ENCODE peak calls at places on chromosomes 1 and 21, in seven cellular contexts. One of them, this sample, is unnamed.

GRCh38 chr1:59446257-59446901 is 149.5 kb downstream of the FGGY start:
- DNase-seq in cardiac muscle cell: peak
- DNase-seq in kidney: no peak
- DNase-seq in uterus: peak
- DNase-seq in IMR-90: peak
- DNase-seq in SK-N-SH: peak
- DNase-seq in psoas muscle: no peak
- DNase-seq in this sample: peak

GRCh38 chr1:50493710-50494109 is 70.5 kb upstream of the DMRTA2 start:
- DNase-seq in cardiac muscle cell: no peak
- DNase-seq in kidney: no peak
- DNase-seq in uterus: no peak
- DNase-seq in IMR-90: no peak
- DNase-seq in SK-N-SH: no peak
- DNase-seq in psoas muscle: no peak
- DNase-seq in this sample: no peak

GRCh38 chr21:40054403-40054802 is 187.2 kb downstream of the PCP4 start:
- DNase-seq in cardiac muscle cell: no peak
- DNase-seq in kidney: peak
- DNase-seq in uterus: peak
- DNase-seq in IMR-90: no peak
- DNase-seq in SK-N-SH: no peak
- DNase-seq in psoas muscle: no peak
- DNase-seq in this sample: no peak

GRCh38 chr1:240598602-240599001 is 13.4 kb downstream of the GREM2 start:
- DNase-seq in cardiac muscle cell: no peak
- DNase-seq in kidney: no peak
- DNase-seq in uterus: no peak
- DNase-seq in IMR-90: no peak
- DNase-seq in SK-N-SH: no peak
- DNase-seq in psoas muscle: no peak
- DNase-seq in this sample: no peak

GRCh38 chr1:168089979-168090337 is 46.8 kb downstream of the GPR161 start:
- DNase-seq in cardiac muscle cell: no peak
- DNase-seq in kidney: no peak
- DNase-seq in uterus: no peak
- DNase-seq in IMR-90: no peak
- DNase-seq in SK-N-SH: no peak
- DNase-seq in psoas muscle: no peak
- DNase-seq in this sample: no peak

GRCh38 chr1:161763522-161764098 is 2.5 kb upstream of the ATF6 start:
- DNase-seq in cardiac muscle cell: no peak
- DNase-seq in kidney: no peak
- DNase-seq in uterus: no peak
- DNase-seq in IMR-90: no peak
- DNase-seq in SK-N-SH: peak
- DNase-seq in psoas muscle: no peak
- DNase-seq in this sample: no peak

GRCh38 chr21:45622416-45623097 is 21.0 kb upstream of the PCBP3 start:
- DNase-seq in cardiac muscle cell: no peak
- DNase-seq in kidney: no peak
- DNase-seq in uterus: no peak
- DNase-seq in IMR-90: no peak
- DNase-seq in SK-N-SH: no peak
- DNase-seq in psoas muscle: no peak
- DNase-seq in this sample: no peak

GRCh38 chr1:10608690-10609089 is 133.9 kb downstream of the PEX14 start:
- DNase-seq in cardiac muscle cell: no peak
- DNase-seq in kidney: no peak
- DNase-seq in uterus: no peak
- DNase-seq in IMR-90: no peak
- DNase-seq in SK-N-SH: no peak
- DNase-seq in psoas muscle: no peak
- DNase-seq in this sample: no peak

GRCh38 chr1:244645414-244645813 is 7.5 kb upstream of the DESI2 start:
- DNase-seq in cardiac muscle cell: no peak
- DNase-seq in kidney: no peak
- DNase-seq in uterus: no peak
- DNase-seq in IMR-90: no peak
- DNase-seq in SK-N-SH: no peak
- DNase-seq in psoas muscle: no peak
- DNase-seq in this sample: no peak

GRCh38 chr21:39087238-39087975 is 95.8 kb downstream of the PSMG1 start:
- DNase-seq in cardiac muscle cell: no peak
- DNase-seq in kidney: no peak
- DNase-seq in uterus: no peak
- DNase-seq in IMR-90: no peak
- DNase-seq in SK-N-SH: no peak
- DNase-seq in psoas muscle: peak
- DNase-seq in this sample: no peak

GRCh38 chr21:27067226-27067625 is 100.3 kb upstream of the ADAMTS5 start:
- DNase-seq in cardiac muscle cell: no peak
- DNase-seq in kidney: no peak
- DNase-seq in uterus: no peak
- DNase-seq in IMR-90: no peak
- DNase-seq in SK-N-SH: no peak
- DNase-seq in psoas muscle: no peak
- DNase-seq in this sample: no peak

GRCh38 chr1:204445860-204446412 is 34.3 kb upstream of the PPP1R15B start:
- DNase-seq in cardiac muscle cell: peak
- DNase-seq in kidney: peak
- DNase-seq in uterus: no peak
- DNase-seq in IMR-90: peak
- DNase-seq in SK-N-SH: peak
- DNase-seq in psoas muscle: no peak
- DNase-seq in this sample: no peak

DNA sequence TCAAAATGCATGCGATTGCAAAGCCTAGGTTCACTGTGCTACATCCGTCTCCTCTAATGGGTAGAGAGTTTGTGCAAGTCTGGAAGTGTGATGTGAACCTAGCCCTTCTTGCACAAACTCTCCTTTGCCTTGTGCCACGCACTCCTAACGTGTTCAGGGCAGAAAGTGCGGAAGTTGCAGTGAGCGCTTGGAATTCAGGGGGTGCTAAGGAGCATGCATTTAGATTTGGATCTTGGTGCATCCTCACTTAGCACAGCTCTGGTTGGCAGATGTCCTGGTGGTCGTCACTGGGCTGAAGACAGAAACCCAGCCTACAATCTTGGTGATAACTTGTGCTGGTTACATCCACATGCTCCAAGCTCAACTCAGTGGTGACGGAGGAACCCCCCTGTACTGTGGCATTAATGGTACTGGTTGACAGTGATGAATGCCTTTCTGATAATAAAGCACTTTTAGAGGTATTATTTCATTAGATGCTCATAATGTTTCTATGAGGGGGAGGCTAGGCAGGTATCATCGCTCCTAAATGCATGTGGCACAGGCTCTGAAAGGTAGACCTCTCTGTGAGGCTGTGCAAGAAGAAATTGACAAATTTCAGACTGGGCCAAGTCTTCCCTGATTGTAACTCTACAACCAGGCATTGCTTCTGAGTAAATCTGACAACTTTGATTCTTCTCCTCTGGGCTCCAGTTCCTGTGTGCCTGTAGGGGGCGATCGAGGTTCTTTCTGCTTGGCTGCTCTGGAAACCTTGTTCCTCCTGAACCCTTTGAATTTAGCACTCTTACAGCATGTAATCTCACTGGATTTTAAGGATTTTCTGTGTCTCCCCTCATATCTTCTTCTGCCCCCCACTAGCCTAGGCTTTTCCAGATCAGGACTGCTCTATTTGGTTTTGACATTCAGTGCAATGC is 40.6 kb downstream of the MAPKAPK2 start:
- DNase-seq in cardiac muscle cell: peak
- DNase-seq in kidney: no peak
- DNase-seq in uterus: no peak
- DNase-seq in IMR-90: peak
- DNase-seq in SK-N-SH: peak
- DNase-seq in psoas muscle: no peak
- DNase-seq in this sample: no peak
- TF ChIP-seq CTCF in cardiac muscle cell: peak
- TF ChIP-seq CTCF in kidney: peak
- TF ChIP-seq CTCF in uterus: peak
- TF ChIP-seq CTCF in IMR-90: peak
- TF ChIP-seq CTCF in SK-N-SH: peak
- TF ChIP-seq CTCF in psoas muscle: peak
- TF ChIP-seq CTCF in this sample: peak

GRCh38 chr1:43842099-43842498 is 91.5 kb upstream of the ARTN start:
- DNase-seq in cardiac muscle cell: no peak
- DNase-seq in kidney: no peak
- DNase-seq in uterus: no peak
- DNase-seq in IMR-90: no peak
- DNase-seq in SK-N-SH: no peak
- DNase-seq in psoas muscle: no peak
- DNase-seq in this sample: no peak
- H3K27ac ChIP-seq in cardiac muscle cell: no peak
- H3K27ac ChIP-seq in kidney: no peak
- H3K27ac ChIP-seq in uterus: no peak
- H3K27ac ChIP-seq in IMR-90: no peak
- H3K27ac ChIP-seq in SK-N-SH: no peak
- H3K27ac ChIP-seq in psoas muscle: no peak
- H3K27ac ChIP-seq in this sample: no peak

GRCh38 chr1:110508038-110508437 is 10.9 kb downstream of the KCNA10 start:
- DNase-seq in cardiac muscle cell: peak
- DNase-seq in kidney: peak
- DNase-seq in uterus: no peak
- DNase-seq in IMR-90: peak
- DNase-seq in SK-N-SH: no peak
- DNase-seq in psoas muscle: peak
- DNase-seq in this sample: no peak

GRCh38 chr1:110511436-110511835 is 7.5 kb downstream of the KCNA10 start:
- DNase-seq in cardiac muscle cell: no peak
- DNase-seq in kidney: no peak
- DNase-seq in uterus: no peak
- DNase-seq in IMR-90: no peak
- DNase-seq in SK-N-SH: no peak
- DNase-seq in psoas muscle: no peak
- DNase-seq in this sample: no peak

GRCh38 chr1:110508531-110508930 is 10.4 kb downstream of the KCNA10 start:
- DNase-seq in cardiac muscle cell: no peak
- DNase-seq in kidney: no peak
- DNase-seq in uterus: no peak
- DNase-seq in IMR-90: no peak
- DNase-seq in SK-N-SH: no peak
- DNase-seq in psoas muscle: no peak
- DNase-seq in this sample: no peak

GRCh38 chr1:110513511-110513910 is 5.5 kb downstream of the KCNA10 start:
- DNase-seq in cardiac muscle cell: no peak
- DNase-seq in kidney: no peak
- DNase-seq in uterus: no peak
- DNase-seq in IMR-90: no peak
- DNase-seq in SK-N-SH: no peak
- DNase-seq in psoas muscle: no peak
- DNase-seq in this sample: no peak

DNA sequence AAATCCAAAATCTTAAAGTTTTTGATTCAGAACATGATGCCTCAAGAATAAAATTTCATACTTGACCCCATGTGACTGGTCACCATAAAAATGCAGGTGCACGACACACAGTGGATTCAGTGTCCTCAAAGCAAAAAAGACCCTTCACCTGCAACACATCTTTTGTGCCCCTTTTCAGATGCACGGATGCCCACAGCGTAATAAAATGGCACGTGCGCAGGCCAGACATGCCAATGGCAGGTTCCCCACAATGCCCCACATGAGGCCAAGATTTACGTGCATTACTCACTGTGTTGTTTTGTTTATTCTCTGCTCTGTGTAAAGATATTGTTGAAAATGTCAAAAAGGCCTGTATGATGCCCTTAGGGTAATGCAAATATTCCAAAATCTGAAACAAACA is 9.3 kb downstream of the KCNA10 start:
- DNase-seq in cardiac muscle cell: no peak
- DNase-seq in kidney: peak
- DNase-seq in uterus: no peak
- DNase-seq in IMR-90: no peak
- DNase-seq in SK-N-SH: no peak
- DNase-seq in psoas muscle: no peak
- DNase-seq in this sample: no peak
- TF ChIP-seq CTCF in cardiac muscle cell: no peak
- TF ChIP-seq CTCF in kidney: no peak
- TF ChIP-seq CTCF in uterus: no peak
- TF ChIP-seq CTCF in IMR-90: no peak
- TF ChIP-seq CTCF in SK-N-SH: no peak
- TF ChIP-seq CTCF in psoas muscle: no peak
- TF ChIP-seq CTCF in this sample: no peak

GRCh38 chr1:8377382-8377928 is 59.5 kb downstream of the SLC45A1 start:
- DNase-seq in cardiac muscle cell: no peak
- DNase-seq in kidney: no peak
- DNase-seq in uterus: peak
- DNase-seq in IMR-90: no peak
- DNase-seq in SK-N-SH: no peak
- DNase-seq in psoas muscle: no peak
- DNase-seq in this sample: no peak
- H3K27ac ChIP-seq in cardiac muscle cell: peak
- H3K27ac ChIP-seq in kidney: no peak
- H3K27ac ChIP-seq in uterus: peak
- H3K27ac ChIP-seq in IMR-90: peak
- H3K27ac ChIP-seq in SK-N-SH: no peak
- H3K27ac ChIP-seq in psoas muscle: peak
- H3K27ac ChIP-seq in this sample: no peak

GRCh38 chr1:77759090-77760028 is at the start of gene USP33:
- DNase-seq in cardiac muscle cell: peak
- DNase-seq in kidney: peak
- DNase-seq in uterus: peak
- DNase-seq in IMR-90: peak
- DNase-seq in SK-N-SH: peak
- DNase-seq in psoas muscle: peak
- DNase-seq in this sample: peak
- TF ChIP-seq CTCF in cardiac muscle cell: no peak
- TF ChIP-seq CTCF in kidney: no peak
- TF ChIP-seq CTCF in uterus: no peak
- TF ChIP-seq CTCF in IMR-90: no peak
- TF ChIP-seq CTCF in SK-N-SH: no peak
- TF ChIP-seq CTCF in psoas muscle: no peak
- TF ChIP-seq CTCF in this sample: no peak

GRCh38 chr1:67687649-67688048 is 2.6 kb downstream of the GADD45A start:
- DNase-seq in cardiac muscle cell: peak
- DNase-seq in kidney: no peak
- DNase-seq in uterus: no peak
- DNase-seq in IMR-90: peak
- DNase-seq in SK-N-SH: no peak
- DNase-seq in psoas muscle: no peak
- DNase-seq in this sample: peak
- H3K27ac ChIP-seq in cardiac muscle cell: peak
- H3K27ac ChIP-seq in kidney: no peak
- H3K27ac ChIP-seq in uterus: peak
- H3K27ac ChIP-seq in IMR-90: no peak
- H3K27ac ChIP-seq in SK-N-SH: peak
- H3K27ac ChIP-seq in psoas muscle: peak
- H3K27ac ChIP-seq in this sample: no peak